ENCODE peak calls at places on chromosomes 2 and 18, in six cellular contexts. W, K, I, R, H and B are unnamed samples.
A peak's percentile ranks its signal among the peaks of the same experiment; 100 is the strongest.

GRCh38 chr2:8546319-8547283 is 135.3 kb upstream of the ID2 start:
- DNase-seq in K (no peak), H (no peak), W (no peak), I (no peak), R (peak; percentile 35), B (no peak)

GRCh38 chr2:21379140-21379539 is 255.4 kb downstream of the TDRD15 start:
- DNase-seq in K (no peak), R (no peak), H (no peak), W (no peak), I (no peak), B (no peak)

GRCh38 chr18:61435064-61435652 is 101.9 kb downstream of the CDH20 start:
- DNase-seq in I (no peak), W (no peak), H (peak; percentile 9), R (no peak), K (no peak), B (no peak)

GRCh38 chr2:60152226-60152833 is 401.1 kb downstream of the BCL11A start:
- DNase-seq in H (peak; percentile 12), K (no peak), W (no peak), I (peak; percentile 11), R (no peak), B (no peak)

GRCh38 chr2:33583194-33583938 is 15.7 kb downstream of the FAM98A start:
- DNase-seq in I (peak; percentile 57), W (peak; percentile 19), R (peak; percentile 9), H (no peak), K (no peak), B (no peak)

GRCh38 chr18:62773691-62774090 is 58.4 kb downstream of the PHLPP1 start:
- DNase-seq in W (no peak), K (no peak), R (no peak), I (no peak), H (no peak), B (no peak)

GRCh38 chr18:36396190-36396589 is 98.7 kb downstream of the FHOD3 start:
- DNase-seq in I (no peak), R (no peak), H (no peak), K (no peak), W (no peak), B (no peak)

GRCh38 chr18:13381907-13382682 is 163.5 kb downstream of the LDLRAD4 start:
- DNase-seq in W (no peak), K (peak; percentile 86), R (peak; percentile 27), H (no peak), I (peak; percentile 63), B (peak; percentile 43)

GRCh38 chr18:34659579-34660517 is 50.2 kb upstream of the DTNA start:
- DNase-seq in H (peak; percentile 86), K (no peak), W (no peak), I (no peak), R (no peak), B (peak; percentile 90)

GRCh38 chr18:45745817-45746461 is 22.0 kb downstream of the SLC14A1 start:
- DNase-seq in I (no peak), R (no peak), W (no peak), H (no peak), K (no peak), B (no peak)

GRCh38 chr2:231621051-231621879 is 28.6 kb downstream of the TEX44 start:
- DNase-seq in R (no peak), K (no peak), W (no peak), H (peak; percentile 87), I (no peak), B (no peak)

GRCh38 chr2:125330133-125330532 is 1305.0 kb downstream of the CNTNAP5 start:
- DNase-seq in K (no peak), H (no peak), W (no peak), R (no peak), I (no peak), B (no peak)

GRCh38 chr2:237483018-237483731 is 3.9 kb upstream of the MLPH start:
- DNase-seq in I (no peak), R (no peak), K (no peak), H (no peak), W (no peak), B (peak; percentile 59)

GRCh38 chr2:234483568-234484251 is 13.2 kb downstream of the ARL4C start:
- DNase-seq in R (peak; percentile 82), I (peak; percentile 85), K (no peak), H (peak; percentile 63), W (peak; percentile 74), B (no peak)

GRCh38 chr18:13159579-13159978 is 59.0 kb upstream of the LDLRAD4 start:
- DNase-seq in K (no peak), I (peak; percentile 53), W (no peak), H (peak; percentile 85), R (peak; percentile 28), B (no peak)

GRCh38 chr2:188599140-188599539 is 307.5 kb downstream of the GULP1 start:
- DNase-seq in H (no peak), I (no peak), K (no peak), R (no peak), W (no peak), B (no peak)

GRCh38 chr2:230455005-230455684 is 39.1 kb downstream of the SP100 start:
- DNase-seq in I (no peak), H (no peak), K (no peak), W (no peak), R (no peak), B (no peak)

GRCh38 chr2:120978359-120979050 is 242.8 kb downstream of the GLI2 start:
- DNase-seq in K (peak; percentile 70), I (no peak), W (no peak), H (no peak), R (no peak), B (no peak)